ENCODE peak calls at places on chromosomes 16 and 17, in four cellular contexts. L is IMR-90, E is A549, B is H1. T is an unnamed sample.

GRCh38 chr16:51343411-51343810 is 192.3 kb upstream of the SALL1 start:
- DNase-seq in L (peak), E (no peak), B (no peak), T (no peak)

GRCh38 chr16:78705694-78706093 is 606.2 kb downstream of the WWOX start:
- DNase-seq in L (peak), E (peak), B (no peak), T (peak)

GRCh38 chr17:49439673-49440571 is 25.2 kb upstream of the PHB1 start:
- DNase-seq in L (peak), E (no peak), B (peak), T (no peak)

GRCh38 chr16:57736419-57737281 is 1.1 kb downstream of the KATNB1 start:
- DNase-seq in L (peak), E (peak), B (no peak), T (peak)

GRCh38 chr16:22219389-22220075 is 13.5 kb downstream of the EEF2K start:
- DNase-seq in L (no peak), E (no peak), B (no peak), T (no peak)

GRCh38 chr16:57352636-57353047 is 5.9 kb upstream of the CCL22 start:
- DNase-seq in L (no peak), E (no peak), B (no peak), T (no peak)

GRCh38 chr17:76018340-76018680 is 8.8 kb downstream of the EVPL start:
- DNase-seq in L (no peak), E (no peak), B (no peak), T (peak)

GRCh38 chr16:9297437-9298113 is 206.1 kb downstream of the HAPSTR1 start:
- DNase-seq in L (no peak), E (peak), B (peak), T (peak)

GRCh38 chr17:54968954-54969400 is 412 bp downstream of the STXBP4 start:
- DNase-seq in L (peak), E (no peak), B (no peak), T (peak)

GRCh38 chr16:69417537-69418199 is 6.8 kb upstream of the CYB5B start:
- DNase-seq in L (no peak), E (peak), B (no peak), T (no peak)

GRCh38 chr17:38864636-38865398 is 5.0 kb upstream of the LASP1 start:
- DNase-seq in L (peak), E (peak), B (no peak), T (no peak)

GRCh38 chr17:38867179-38867994 is 2.5 kb upstream of the LASP1 start:
- DNase-seq in L (peak), E (peak), B (peak), T (no peak)

GRCh38 chr17:38861399-38861843 is 7.9 kb upstream of the RPL23 start:
- DNase-seq in L (no peak), E (peak), B (no peak), T (no peak)
- H3K4me2 ChIP-seq in L (no peak), E (no peak), B (no peak), T (no peak)

GRCh38 chr17:36825113-36825955 is 111.9 kb upstream of the LHX1 start:
- DNase-seq in L (no peak), E (no peak), B (no peak), T (no peak)
- TF ChIP-seq USF2 in L (no peak), E (no peak), B (no peak), T (no peak)

GRCh38 chr17:4342535-4342934 is 23.9 kb downstream of the UBE2G1 start:
- DNase-seq in L (no peak), E (no peak), B (no peak), T (no peak)

GRCh38 chr17:4344926-4345325 is 21.5 kb downstream of the UBE2G1 start:
- DNase-seq in L (no peak), E (no peak), B (no peak), T (no peak)

GRCh38 chr17:4340914-4341615 is 25.4 kb downstream of the UBE2G1 start:
- DNase-seq in L (peak), E (no peak), B (no peak), T (no peak)

GRCh38 chr17:4341616-4341977 is 24.9 kb downstream of the UBE2G1 start:
- DNase-seq in L (no peak), E (no peak), B (no peak), T (no peak)

GRCh38 chr17:4345569-4345968 is 20.9 kb downstream of the UBE2G1 start:
- DNase-seq in L (no peak), E (no peak), B (no peak), T (no peak)
- H3K4me2 ChIP-seq in L (no peak), E (peak), B (no peak), T (no peak)

GRCh38 chr17:78258323-78259229 is 27.1 kb downstream of the TMEM235 start:
- DNase-seq in L (peak), E (no peak), B (no peak), T (peak)
- TF ChIP-seq USF2 in L (no peak), E (no peak), B (no peak), T (no peak)

DNA sequence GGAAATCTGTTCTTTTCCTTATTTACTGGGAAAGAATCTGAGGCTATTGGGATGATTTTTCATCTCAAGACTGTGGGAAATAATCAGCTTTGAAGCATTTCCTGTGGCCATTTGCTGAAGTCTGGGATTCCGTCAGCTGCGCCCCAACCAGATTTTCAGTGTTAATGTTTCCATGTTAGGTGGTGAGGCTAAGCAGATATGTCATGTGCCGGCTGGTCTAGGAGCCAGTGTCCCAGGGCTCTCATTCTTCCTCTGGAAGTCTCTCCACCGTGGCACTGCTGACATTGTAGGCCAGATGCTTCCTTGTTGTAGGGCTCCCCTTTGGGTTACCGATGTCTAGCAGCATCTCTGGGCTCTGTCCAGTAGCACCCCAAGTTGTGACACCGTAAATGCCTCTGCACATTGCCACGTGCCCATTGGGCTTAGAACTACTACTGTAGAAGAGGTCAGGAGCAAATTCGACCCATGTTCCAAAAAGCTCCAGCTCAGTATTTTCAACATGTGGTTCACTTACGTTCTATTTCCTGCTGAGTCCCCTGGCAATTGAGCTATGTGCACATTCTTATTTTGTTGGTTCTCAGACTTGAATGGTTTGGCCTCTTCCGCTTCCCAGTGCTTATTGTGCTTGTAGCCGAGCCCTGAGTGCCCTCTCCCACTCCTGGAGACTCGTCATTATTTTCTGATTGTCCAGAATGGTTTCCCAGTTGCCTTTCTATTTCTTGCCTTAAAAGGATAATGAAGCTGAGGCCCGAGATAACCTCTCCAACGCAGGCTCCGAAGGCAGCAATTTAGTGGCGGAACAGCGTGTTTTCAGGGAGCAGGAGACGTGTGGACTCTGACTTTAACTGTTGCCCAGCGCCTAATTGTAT is 82.2 kb downstream of the SPECC1 start:
- DNase-seq in L (no peak), E (no peak), B (no peak), T (no peak)
- H3K4me2 ChIP-seq in L (no peak), E (no peak), B (no peak), T (peak)

GRCh38 chr16:23700509-23700908 is 12.5 kb downstream of the ERN2 start:
- DNase-seq in L (no peak), E (no peak), B (peak), T (no peak)
- TF ChIP-seq USF2 in L (no peak), E (no peak), B (no peak), T (no peak)

GRCh38 chr16:16006650-16007049 is 57.2 kb downstream of the ABCC1 start:
- DNase-seq in L (no peak), E (no peak), B (no peak), T (no peak)
- H3K4me2 ChIP-seq in L (no peak), E (no peak), B (no peak), T (no peak)

GRCh38 chr17:82938486-82939212 is 98.8 kb upstream of the ZNF750 start:
- DNase-seq in L (no peak), E (no peak), B (no peak), T (no peak)

GRCh38 chr17:82941021-82942001 is 101.5 kb upstream of the ZNF750 start:
- DNase-seq in L (no peak), E (no peak), B (no peak), T (no peak)

GRCh38 chr17:82937411-82938371 is 97.9 kb upstream of the ZNF750 start:
- DNase-seq in L (no peak), E (no peak), B (no peak), T (no peak)

GRCh38 chr17:82940226-82941020 is 100.6 kb upstream of the ZNF750 start:
- DNase-seq in L (no peak), E (no peak), B (no peak), T (no peak)

GRCh38 chr17:82939213-82940030 is 99.6 kb upstream of the ZNF750 start:
- DNase-seq in L (no peak), E (no peak), B (no peak), T (no peak)
- TF ChIP-seq USF2 in L (no peak), E (no peak), B (no peak), T (no peak)

T was measured in SK-N-SH.